ENCODE peak calls at places on chromosomes 5 and 9, in five cellular contexts. A is upper lobe of right lung, I is right atrium auricular region, W is sigmoid colon, Y is DND-41. S is an unnamed sample.

GRCh38 chr5:157352756-157353340 is 86.9 kb downstream of the CYFIP2 start:
- DNase-seq in I (peak; percentile 34), Y (no peak), A (no peak), W (no peak), S (no peak)

GRCh38 chr9:111679199-111679598 is 17.8 kb downstream of the GNG10 start:
- DNase-seq in Y (no peak), A (no peak), W (no peak), I (no peak), S (no peak)

GRCh38 chr5:96902876-96903275 is 26.6 kb downstream of the ERAP2 start:
- DNase-seq in W (no peak), A (no peak), Y (no peak), I (no peak), S (no peak)

GRCh38 chr9:121966706-121967105 is 126.4 kb downstream of the TTLL11 start:
- DNase-seq in Y (no peak), I (no peak), A (no peak), W (no peak), S (no peak)

GRCh38 chr5:1524799-1525623 is 1.3 kb upstream of the LPCAT1 start:
- DNase-seq in I (peak; percentile 57), Y (peak; percentile 5), A (peak; percentile 67), W (peak; percentile 64), S (peak; percentile 50)

GRCh38 chr5:107669543-107670027 is 1.2 kb downstream of the EFNA5 start:
- DNase-seq in W (peak; percentile 72), A (peak; percentile 69), I (no peak), Y (no peak), S (no peak)

GRCh38 chr9:108850293-108850897 is 5.4 kb downstream of the ACTL7B start:
- DNase-seq in Y (no peak), I (no peak), A (no peak), W (no peak), S (peak; percentile 12)

GRCh38 chr5:133680830-133681555 is 68.7 kb upstream of the FSTL4 start:
- DNase-seq in A (no peak), I (peak; percentile 13), Y (no peak), W (peak; percentile 26), S (no peak)

GRCh38 chr5:175059687-175060194 is 335.4 kb downstream of the MSX2 start:
- DNase-seq in W (peak; percentile 63), I (no peak), A (no peak), Y (peak; percentile 12), S (no peak)

GRCh38 chr9:35882265-35882848 is 12.2 kb upstream of the OR13J1 start:
- DNase-seq in W (peak; percentile 92), Y (peak; percentile 74), A (peak; percentile 91), I (peak; percentile 86), S (peak; percentile 76)

GRCh38 chr5:72209515-72210115 is 102.3 kb downstream of the MAP1B start:
- DNase-seq in I (no peak), Y (no peak), A (no peak), W (peak; percentile 83), S (no peak)

GRCh38 chr5:141513021-141513626 is 24.2 kb downstream of the PCDHGC5 start:
- DNase-seq in W (no peak), Y (no peak), I (no peak), A (no peak), S (peak; percentile 74)

GRCh38 chr5:105581988-105582690 is 2019.5 kb upstream of the NUDT12 start:
- DNase-seq in A (no peak), W (no peak), I (no peak), Y (no peak), S (no peak)

GRCh38 chr9:9912459-9912858 is 700.3 kb downstream of the PTPRD start:
- DNase-seq in A (no peak), W (no peak), I (no peak), Y (no peak), S (peak; percentile 46)

GRCh38 chr5:134819404-134819963 is 26.3 kb upstream of the C5orf24 start:
- DNase-seq in W (no peak), I (no peak), A (peak; percentile 72), Y (no peak), S (no peak)

GRCh38 chr5:139275536-139276297 is 17.8 kb upstream of the MATR3 start:
- DNase-seq in W (no peak), I (no peak), A (no peak), Y (no peak), S (peak; percentile 63)

GRCh38 chr5:125408582-125409069 is 662.2 kb upstream of the ZNF608 start:
- DNase-seq in W (no peak), I (no peak), A (no peak), Y (peak; percentile 22), S (no peak)

GRCh38 chr5:125411163-125412050 is 665.0 kb upstream of the ZNF608 start:
- DNase-seq in A (no peak), W (peak; percentile 59), I (no peak), Y (no peak), S (peak; percentile 16)

GRCh38 chr5:125409496-125410351 is 663.3 kb upstream of the ZNF608 start:
- DNase-seq in A (no peak), Y (no peak), I (no peak), W (no peak), S (no peak)

GRCh38 chr5:125410501-125411162 is 664.2 kb upstream of the ZNF608 start:
- DNase-seq in Y (no peak), W (no peak), A (no peak), I (no peak), S (no peak)

DNA sequence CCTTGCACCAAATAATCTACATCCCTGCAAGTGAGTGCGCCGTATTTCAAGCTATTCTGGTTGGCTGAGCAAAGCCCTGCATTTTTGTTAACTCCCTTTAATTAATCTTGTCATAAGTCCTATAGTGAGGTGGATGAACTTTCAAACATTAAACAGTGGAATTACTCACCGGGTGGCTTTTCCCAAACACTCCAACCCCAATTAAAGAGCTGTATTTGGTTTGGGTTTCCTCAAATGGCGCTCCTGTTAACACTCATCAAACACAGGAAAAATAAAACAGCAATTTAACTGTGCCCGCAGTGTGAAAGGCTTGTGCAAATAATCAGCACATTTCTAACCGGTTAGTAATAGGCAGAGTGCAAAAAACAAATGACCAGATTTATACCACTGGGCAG is 662.7 kb upstream of the ZNF608 start:
- DNase-seq in A (no peak), Y (no peak), I (no peak), W (no peak), S (no peak)
- H3K27ac ChIP-seq in A (no peak overlapping the region), Y (peak overlapping the region; percentile 29), I (peak overlapping the region; percentile 6), W (peak overlapping the region; percentile 79), S (no peak overlapping the region)

DNA sequence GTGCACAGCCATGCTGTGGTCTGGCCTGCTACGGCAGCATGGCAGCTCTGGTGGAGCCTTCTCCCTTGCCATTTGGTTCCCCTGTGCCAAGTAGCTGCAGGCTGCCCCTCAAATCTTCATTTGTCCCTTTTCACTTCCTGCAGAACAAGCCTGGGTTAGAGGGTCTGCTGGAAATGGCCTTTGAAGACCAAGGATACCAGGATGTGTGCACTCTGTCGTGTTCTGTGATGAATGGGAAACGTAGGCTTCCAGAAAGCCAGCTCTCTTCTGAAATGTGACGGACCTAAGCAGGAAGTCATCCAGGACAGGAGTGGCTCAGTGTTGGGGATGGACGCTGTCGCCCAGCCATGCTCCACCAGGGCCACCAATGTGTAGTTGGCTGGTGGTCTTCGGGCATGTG is 3.5 kb upstream of the POMT1 start:
- DNase-seq in A (no peak), I (no peak), W (no peak), Y (no peak), S (no peak)
- H3K27ac ChIP-seq in A (no peak overlapping the region), I (no peak overlapping the region), W (no peak overlapping the region), Y (peak overlapping the region; percentile 22), S (no peak overlapping the region)

GRCh38 chr5:17256839-17257238 is 39.4 kb downstream of the BASP1 start:
- DNase-seq in Y (no peak), I (no peak), A (no peak), W (no peak), S (no peak)
- H3K27ac ChIP-seq in Y (no peak overlapping the region), I (no peak overlapping the region), A (no peak overlapping the region), W (no peak overlapping the region), S (no peak overlapping the region)

DNA sequence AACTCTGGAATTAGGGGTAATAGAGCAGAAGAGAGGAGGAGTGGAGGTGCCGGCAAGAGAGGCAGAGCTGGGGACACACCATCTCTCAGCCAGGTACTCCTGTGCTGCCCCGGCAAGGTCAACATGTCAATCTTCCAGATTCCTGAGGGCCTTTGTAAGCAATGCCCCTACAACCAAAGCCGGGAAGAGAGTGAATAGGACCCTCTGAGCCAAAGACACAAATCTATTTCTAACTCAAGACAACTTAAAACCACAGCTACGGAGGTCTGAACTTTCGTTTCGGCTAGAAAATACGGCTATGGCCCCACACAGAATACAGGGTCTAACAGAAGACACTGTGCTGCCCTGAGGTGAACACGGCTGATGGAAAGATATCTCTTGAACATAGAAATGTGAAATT is 66.6 kb downstream of the SERINC5 start:
- DNase-seq in W (no peak), I (no peak), A (no peak), Y (peak; percentile 33), S (peak; percentile 46)
- H3K27ac ChIP-seq in W (no peak overlapping the region), I (no peak overlapping the region), A (peak overlapping the region; percentile 44), Y (peak overlapping the region; percentile 86), S (peak overlapping the region; percentile 98)

GRCh38 chr9:106920701-106921283 is 57.8 kb downstream of the ZNF462 start:
- DNase-seq in Y (no peak), I (no peak), W (no peak), A (no peak), S (no peak)
- H3K27ac ChIP-seq in Y (peak overlapping the region; percentile 72), I (peak overlapping the region; percentile 96), W (peak overlapping the region; percentile 80), A (peak overlapping the region; percentile 59), S (no peak overlapping the region)

GRCh38 chr5:149528661-149529060 is 22.6 kb downstream of the CSNK1A1 start:
- DNase-seq in A (no peak), Y (no peak), W (no peak), I (no peak), S (no peak)
- H3K27ac ChIP-seq in A (no peak overlapping the region), Y (no peak overlapping the region), W (peak overlapping the region; percentile 62), I (peak overlapping the region; percentile 24), S (no peak overlapping the region)

GRCh38 chr5:160961761-160962160 is 109.8 kb upstream of the ATP10B start:
- DNase-seq in Y (no peak), A (no peak), I (no peak), W (no peak), S (no peak)

GRCh38 chr5:160959804-160960203 is 107.8 kb upstream of the ATP10B start:
- DNase-seq in I (no peak), A (peak; percentile 82), Y (no peak), W (no peak), S (no peak)

GRCh38 chr5:160957312-160957711 is 105.3 kb upstream of the ATP10B start:
- DNase-seq in A (no peak), W (no peak), I (no peak), Y (no peak), S (no peak)

GRCh38 chr5:160961030-160961429 is 109.0 kb upstream of the ATP10B start:
- DNase-seq in W (no peak), I (no peak), A (no peak), Y (no peak), S (no peak)

DNA sequence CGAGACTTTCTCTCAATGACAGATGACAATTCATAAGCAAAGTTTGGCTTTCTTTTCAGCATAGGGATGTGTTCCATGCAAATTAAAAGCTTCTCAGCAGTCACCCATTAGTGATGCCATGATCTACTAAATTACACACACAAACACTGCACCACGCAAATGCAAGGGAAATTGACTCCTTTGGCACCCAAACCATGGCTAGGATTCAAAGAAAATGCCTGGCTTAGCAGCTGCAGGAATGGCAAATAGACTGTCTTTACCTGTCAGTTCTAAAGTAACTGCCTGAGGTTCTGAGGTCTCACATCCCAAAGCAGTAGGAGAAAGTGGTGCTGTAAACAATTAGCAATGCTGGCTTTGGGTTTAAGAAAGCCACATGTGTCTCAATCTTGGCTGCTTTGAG is 108.6 kb upstream of the ATP10B start:
- DNase-seq in Y (no peak), I (no peak), A (no peak), W (no peak), S (no peak)
- H3K27ac ChIP-seq in Y (no peak overlapping the region), I (no peak overlapping the region), A (no peak overlapping the region), W (no peak overlapping the region), S (no peak overlapping the region)

S was measured in OCI-LY7.